ENCODE peak calls at places on chromosomes 6 and 20, in nine cellular contexts. N is K562, D is esophagus squamous epithelium, G is IMR-90, P is GM12891, C is spleen, K is uterus, Y is sigmoid colon, W is A549. B is an unnamed sample.

GRCh38 chr20:40978761-40979160 is 49.9 kb upstream of the TOP1 start:
- DNase-seq in W (no peak), C (no peak), D (no peak), N (no peak), P (no peak), Y (no peak), G (no peak), K (no peak), B (no peak)

GRCh38 chr6:6697620-6698019 is 109.1 kb downstream of the LY86 start:
- DNase-seq in Y (no peak), G (no peak), D (no peak), P (no peak), W (no peak), C (no peak), N (no peak), K (peak; percentile 5), B (no peak)

GRCh38 chr6:111663692-111664564 is 58.2 kb upstream of the TRAF3IP2 start:
- DNase-seq in N (peak; percentile 26), C (no peak), K (peak; percentile 73), G (peak; percentile 38), Y (peak; percentile 85), D (no peak), P (no peak), W (no peak), B (no peak)

GRCh38 chr20:22729180-22729579 is 144.8 kb upstream of the FOXA2 start:
- DNase-seq in C (no peak), K (no peak), W (peak; percentile 36), Y (no peak), D (no peak), N (no peak), P (no peak), G (no peak), B (no peak)

GRCh38 chr20:38534756-38535155 is 46.2 kb upstream of the ADIG start:
- DNase-seq in D (no peak), N (no peak), G (no peak), C (no peak), Y (no peak), K (no peak), W (no peak), P (no peak), B (no peak)

GRCh38 chr20:32354592-32355416 is 3.3 kb upstream of the ASXL1 start:
- DNase-seq in N (no peak), C (no peak), W (peak; percentile 64), P (no peak), K (no peak), Y (no peak), G (peak; percentile 76), D (no peak), B (no peak)

GRCh38 chr20:57772349-57772964 is 62.6 kb upstream of the PMEPA1 start:
- DNase-seq in D (no peak), N (peak; percentile 21), K (no peak), G (peak; percentile 64), W (peak; percentile 98), P (no peak), Y (peak; percentile 33), C (no peak), B (no peak)

GRCh38 chr6:134394905-134395304 is 77.0 kb upstream of the SGK1 start:
- DNase-seq in C (no peak), K (no peak), P (no peak), D (no peak), Y (no peak), W (no peak), G (no peak), N (no peak), B (no peak)

GRCh38 chr6:33622456-33623431 is 1.6 kb downstream of the ITPR3 start:
- DNase-seq in G (no peak), D (no peak), C (no peak), W (no peak), Y (no peak), P (no peak), N (no peak), K (no peak), B (no peak)

GRCh38 chr6:33620158-33620583 is 951 bp upstream of the ITPR3 start:
- DNase-seq in D (no peak), P (no peak), K (no peak), G (no peak), C (peak; percentile 84), N (peak; percentile 49), W (no peak), Y (no peak), B (no peak)

GRCh38 chr6:33619166-33619565 is 2.0 kb upstream of the ITPR3 start:
- DNase-seq in Y (no peak), D (no peak), K (no peak), N (peak; percentile 54), W (no peak), G (no peak), P (no peak), C (no peak), B (no peak)

GRCh38 chr6:33621396-33622388 is 570 bp downstream of the ITPR3 start:
- DNase-seq in G (no peak), K (peak; percentile 42), W (no peak), C (peak; percentile 86), Y (peak; percentile 80), P (peak; percentile 56), N (peak; percentile 80), D (no peak), B (no peak)

GRCh38 chr6:33620584-33621395 is at the start of gene ITPR3:
- DNase-seq in C (peak; percentile 92), P (peak; percentile 98), Y (peak; percentile 80), W (peak; percentile 66), D (no peak), G (peak; percentile 27), N (peak; percentile 95), K (no peak), B (no peak)
- TF ChIP-seq POLR2A in C (no peak), P (no peak), Y (no peak), W (no peak), D (no peak), G (no peak), N (peak; percentile 58), K (no peak), B (no peak)

GRCh38 chr6:79985128-79985527 is 19.3 kb upstream of the TTK start:
- DNase-seq in K (no peak), N (no peak), P (no peak), Y (no peak), D (no peak), G (no peak), C (no peak), W (no peak), B (no peak)

GRCh38 chr6:79984261-79984660 is 20.2 kb upstream of the TTK start:
- DNase-seq in K (no peak), G (no peak), N (no peak), C (no peak), P (no peak), W (peak; percentile 8), D (no peak), Y (no peak), B (no peak)

GRCh38 chr6:79993012-79993910 is 11.2 kb upstream of the TTK start:
- DNase-seq in W (no peak), C (no peak), D (no peak), G (no peak), K (no peak), N (no peak), Y (no peak), P (no peak), B (no peak)

GRCh38 chr6:79993911-79994309 is 10.5 kb upstream of the TTK start:
- DNase-seq in P (no peak), K (no peak), G (no peak), C (no peak), W (no peak), D (no peak), Y (no peak), N (no peak), B (no peak)

GRCh38 chr6:79989641-79990040 is 14.8 kb upstream of the TTK start:
- DNase-seq in W (no peak), Y (no peak), G (no peak), N (no peak), D (no peak), P (no peak), C (no peak), K (no peak), B (no peak)
- TF ChIP-seq POLR2A in W (no peak), Y (no peak), G (no peak), N (no peak), D (no peak), P (no peak), C (no peak), K (no peak), B (no peak)

DNA sequence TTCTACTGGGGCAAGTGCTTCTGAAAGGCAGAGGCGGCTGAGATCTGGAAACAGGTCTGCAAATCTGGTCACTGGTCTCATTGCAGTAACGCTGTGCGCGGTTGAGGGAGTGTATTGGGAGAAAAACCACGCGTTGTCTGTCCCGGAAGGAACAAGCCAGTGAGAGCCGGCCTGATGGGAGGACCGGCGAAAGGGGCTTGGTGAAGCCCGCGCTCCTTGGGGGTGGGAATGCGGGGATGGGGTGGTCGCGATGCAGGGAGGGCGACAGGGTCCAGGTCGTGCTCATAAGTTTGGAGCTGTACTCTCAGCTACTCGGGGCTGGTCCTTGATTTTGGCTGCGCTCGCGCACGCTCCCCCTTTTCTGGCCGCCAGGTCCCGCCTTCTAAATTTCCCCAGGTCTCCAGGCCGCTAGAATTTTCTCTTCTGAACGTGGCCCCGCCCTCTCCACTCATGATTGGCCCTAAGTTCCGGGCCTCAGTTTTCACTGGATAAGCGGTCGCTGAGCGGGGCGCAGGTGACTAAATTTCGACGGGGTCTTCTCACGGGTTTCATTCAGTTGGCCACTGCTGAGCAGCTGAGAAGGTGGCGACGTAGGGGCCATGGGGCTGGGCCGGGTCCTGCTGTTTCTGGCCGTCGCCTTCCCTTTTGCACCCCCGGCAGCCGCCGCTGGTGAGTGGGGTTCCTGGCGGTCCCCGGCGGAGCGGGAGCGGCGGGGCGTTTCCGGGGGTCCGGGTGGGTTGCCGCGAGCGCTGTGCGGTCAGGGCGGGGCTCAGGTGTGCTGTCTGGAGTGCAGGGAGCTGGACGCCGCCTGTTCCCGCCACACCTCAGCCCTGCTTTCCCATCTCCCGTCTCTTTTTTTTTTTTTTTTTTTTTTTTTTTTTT is at the start of gene MICB:
- DNase-seq in N (peak; percentile 86), W (peak; percentile 80), K (peak; percentile 74), C (peak; percentile 94), Y (peak; percentile 83), P (peak; percentile 69), G (peak; percentile 68), D (no peak), B (peak; percentile 77)
- TF ChIP-seq POLR2A in N (peak; percentile 79), W (peak; percentile 64), K (peak; percentile 82), C (no peak), Y (no peak), P (peak; percentile 34), G (no peak), D (peak; percentile 44), B (no peak)

GRCh38 chr20:63893999-63894357 is 948 bp upstream of the DNAJC5 start:
- DNase-seq in C (no peak), K (no peak), G (no peak), N (no peak), Y (no peak), P (no peak), W (no peak), D (no peak), B (no peak)

GRCh38 chr20:63896136-63896890 is 1.4 kb downstream of the DNAJC5 start:
- DNase-seq in Y (no peak), D (no peak), W (no peak), N (peak; percentile 33), K (no peak), P (no peak), C (peak; percentile 89), G (peak; percentile 46), B (no peak)

GRCh38 chr20:63895202-63895885 is 418 bp downstream of the DNAJC5 start:
- DNase-seq in W (no peak), G (no peak), C (peak; percentile 86), P (no peak), D (no peak), K (no peak), Y (no peak), N (no peak), B (no peak)

GRCh38 chr20:63895886-63896135 is 885 bp downstream of the DNAJC5 start:
- DNase-seq in G (peak; percentile 20), D (no peak), C (no peak), P (no peak), W (no peak), K (no peak), Y (no peak), N (no peak), B (no peak)

GRCh38 chr20:63894358-63895201 is at the start of gene DNAJC5:
- DNase-seq in G (peak; percentile 87), P (peak; percentile 100), N (peak; percentile 100), D (peak; percentile 63), W (peak; percentile 92), K (peak; percentile 92), C (peak; percentile 99), Y (peak; percentile 97), B (peak; percentile 94)
- TF ChIP-seq POLR2A in G (no peak), P (no peak), N (no peak), D (peak; percentile 64), W (peak; percentile 53), K (no peak), C (no peak), Y (no peak), B (no peak)

B was measured in breast epithelium.